ENCODE peak calls at places on chromosomes 7 and 10, in nine cellular contexts. J, B, M, K, P, V, A, I and T are unnamed samples.

GRCh38 chr10:18140149-18140956 is at the start of gene CACNB2:
- DNase-seq in J (peak; percentile 89), B (peak; percentile 64), M (no peak), K (peak; percentile 77), P (peak; percentile 81), V (no peak), A (peak; percentile 70), I (no peak), T (no peak)

GRCh38 chr10:132476146-132477065 is 61.2 kb upstream of the INPP5A start:
- DNase-seq in J (peak; percentile 56), B (no peak), M (no peak), K (no peak), P (no peak), V (no peak), A (peak; percentile 11), I (no peak), T (no peak)

GRCh38 chr10:61835909-61836232 is 65.6 kb upstream of the ARID5B start:
- DNase-seq in J (no peak), B (peak; percentile 71), M (no peak), K (no peak), P (no peak), V (no peak), A (no peak), I (no peak), T (peak; percentile 43)

GRCh38 chr7:75905785-75906604 is 9.0 kb upstream of the POR start:
- DNase-seq in J (peak; percentile 75), B (peak; percentile 84), M (peak; percentile 19), K (peak; percentile 42), P (peak; percentile 73), V (no peak), A (peak; percentile 53), I (peak; percentile 47), T (peak; percentile 63)

GRCh38 chr7:10104292-10104691 is 869.4 kb upstream of the PHF14 start:
- DNase-seq in J (no peak), B (no peak), M (no peak), K (no peak), P (no peak), V (no peak), A (no peak), I (no peak), T (no peak)

GRCh38 chr7:114979803-114980507 is 58.1 kb downstream of the MDFIC start:
- DNase-seq in J (no peak), B (no peak), M (no peak), K (no peak), P (no peak), V (no peak), A (no peak), I (no peak), T (no peak)

GRCh38 chr7:44150966-44151678 is 10.0 kb upstream of the MYL7 start:
- DNase-seq in J (peak; percentile 44), B (no peak), M (no peak), K (no peak), P (no peak), V (no peak), A (peak; percentile 3), I (no peak), T (no peak)

GRCh38 chr7:137078781-137079180 is 210.3 kb downstream of the CHRM2 start:
- DNase-seq in J (no peak), B (no peak), M (no peak), K (no peak), P (no peak), V (no peak), A (no peak), I (no peak), T (no peak)

GRCh38 chr7:81120803-81121202 is 202.0 kb upstream of the SEMA3C start:
- DNase-seq in J (no peak), B (no peak), M (no peak), K (no peak), P (no peak), V (no peak), A (no peak), I (no peak), T (no peak)

GRCh38 chr10:95408931-95409873 is 118.4 kb upstream of the PDLIM1 start:
- DNase-seq in J (no peak), B (no peak), M (no peak), K (no peak), P (no peak), V (no peak), A (no peak), I (no peak), T (no peak)

GRCh38 chr7:91156326-91156725 is 107.9 kb upstream of the FZD1 start:
- DNase-seq in J (no peak), B (no peak), M (no peak), K (no peak), P (no peak), V (no peak), A (no peak), I (no peak), T (no peak)

GRCh38 chr7:42247301-42247700 is 10.3 kb upstream of the GLI3 start:
- DNase-seq in J (no peak), B (peak; percentile 89), M (no peak), K (no peak), P (no peak), V (no peak), A (no peak), I (no peak), T (peak; percentile 64)

GRCh38 chr7:107392811-107393210 is 77.0 kb upstream of the GPR22 start:
- DNase-seq in J (no peak), B (no peak), M (no peak), K (no peak), P (no peak), V (no peak), A (no peak), I (no peak), T (no peak)

GRCh38 chr10:109173910-109174309 is 749.4 kb downstream of the XPNPEP1 start:
- DNase-seq in J (no peak), B (no peak), M (no peak), K (no peak), P (no peak), V (no peak), A (no peak), I (no peak), T (no peak)
- TF ChIP-seq CTCF in J (no peak), B (no peak), M (no peak), K (no peak), P (no peak), V (no peak), A (no peak), I (no peak), T (no peak)

DNA sequence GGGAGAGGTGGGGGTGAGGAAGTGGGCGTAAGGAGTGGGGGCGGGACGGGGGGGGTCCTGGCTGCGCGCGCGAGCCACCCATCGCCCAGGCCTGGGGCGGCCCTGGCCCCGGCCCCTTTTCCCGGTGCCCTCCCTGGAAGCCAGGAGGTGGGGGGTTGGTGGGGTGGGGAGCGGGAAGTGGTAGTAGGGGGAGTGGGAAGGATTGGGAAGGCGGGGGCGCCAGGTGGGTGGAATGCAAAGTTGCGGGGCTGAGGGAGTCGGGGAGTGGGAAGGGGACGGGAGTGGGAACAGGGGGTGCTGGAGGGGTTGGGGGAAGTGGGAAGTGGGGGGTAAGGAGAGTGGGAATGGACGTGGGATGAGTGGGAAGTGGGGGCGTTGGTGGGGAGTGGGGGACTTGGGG is 369 bp upstream of the MMD2 start:
- DNase-seq in J (no peak), B (no peak), M (no peak), K (no peak), P (no peak), V (no peak), A (no peak), I (no peak), T (no peak)
- TF ChIP-seq CTCF in J (no peak), B (no peak), M (no peak), K (no peak), P (no peak), V (no peak), A (no peak), I (no peak), T (no peak)

GRCh38 chr7:133293390-133294110 is 40.7 kb downstream of the EXOC4 start:
- DNase-seq in J (no peak), B (no peak), M (no peak), K (no peak), P (no peak), V (no peak), A (no peak), I (no peak), T (no peak)
- TF ChIP-seq CTCF in J (no peak), B (no peak), M (no peak), K (no peak), P (no peak), V (no peak), A (no peak), I (no peak), T (no peak)

GRCh38 chr7:140672382-140673062 is at the start of gene ADCK2:
- DNase-seq in J (no peak), B (peak; percentile 15), M (no peak), K (peak; percentile 65), P (peak; percentile 46), V (peak; percentile 85), A (peak; percentile 69), I (peak; percentile 86), T (no peak)

GRCh38 chr7:140674356-140674800 is 1.6 kb downstream of the ADCK2 start:
- DNase-seq in J (peak; percentile 52), B (no peak), M (no peak), K (peak; percentile 44), P (no peak), V (peak; percentile 92), A (no peak), I (no peak), T (no peak)

GRCh38 chr7:140671966-140672365 is 779 bp upstream of the ADCK2 start:
- DNase-seq in J (peak; percentile 60), B (no peak), M (no peak), K (no peak), P (no peak), V (no peak), A (no peak), I (no peak), T (no peak)

GRCh38 chr7:140673770-140674155 is 1.0 kb downstream of the ADCK2 start:
- DNase-seq in J (no peak), B (no peak), M (no peak), K (peak; percentile 34), P (no peak), V (peak; percentile 36), A (no peak), I (no peak), T (no peak)

GRCh38 chr7:140673063-140673769 is 471 bp downstream of the ADCK2 start:
- DNase-seq in J (peak; percentile 73), B (peak; percentile 15), M (no peak), K (peak; percentile 64), P (peak; percentile 47), V (peak; percentile 69), A (peak; percentile 61), I (peak; percentile 61), T (no peak)
- TF ChIP-seq CTCF in J (no peak), B (no peak), M (no peak), K (no peak), P (no peak), V (peak; percentile 29), A (no peak), I (no peak), T (peak; percentile 12)

GRCh38 chr10:128123853-128124252 is 2.4 kb downstream of the MKI67 start:
- DNase-seq in J (no peak), B (no peak), M (no peak), K (no peak), P (no peak), V (no peak), A (no peak), I (no peak), T (no peak)
- TF ChIP-seq CTCF in J (no peak), B (no peak), M (no peak), K (no peak), P (no peak), V (no peak), A (no peak), I (no peak), T (no peak)

GRCh38 chr10:1581189-1581588 is 156.1 kb downstream of the ADARB2 start:
- DNase-seq in J (no peak), B (no peak), M (no peak), K (no peak), P (no peak), V (no peak), A (no peak), I (no peak), T (no peak)
- TF ChIP-seq CTCF in J (no peak), B (no peak), M (no peak), K (no peak), P (no peak), V (no peak), A (no peak), I (no peak), T (no peak)